ENCODE peak calls at places on chromosomes 2 and 18, in eight cellular contexts. K, E, Y, S, H, M, G and U are unnamed samples.

GRCh38 chr2:181106789-181107418 is 126.5 kb downstream of the UBE2E3 start:
- DNase-seq in K (no peak), E (no peak), Y (peak), S (no peak), H (no peak), M (peak), G (peak), U (peak)

GRCh38 chr2:18301421-18302139 is 258.9 kb downstream of the RDH14 start:
- DNase-seq in K (no peak), E (no peak), Y (no peak), S (no peak), H (no peak), M (peak), G (no peak), U (no peak)

GRCh38 chr2:25184254-25184653 is 15.9 kb upstream of the POMC start:
- DNase-seq in K (no peak), E (no peak), Y (no peak), S (no peak), H (peak), M (no peak), G (no peak), U (no peak)

GRCh38 chr2:127640082-127641072 is 5.6 kb upstream of the GPR17 start:
- DNase-seq in K (peak), E (peak), Y (no peak), S (no peak), H (no peak), M (no peak), G (no peak), U (no peak)

GRCh38 chr2:134863446-134863845 is 25.0 kb downstream of the ACMSD start:
- DNase-seq in K (no peak), E (no peak), Y (no peak), S (no peak), H (no peak), M (no peak), G (no peak), U (no peak)

GRCh38 chr2:121579326-121579725 is 48.6 kb downstream of the RNU4ATAC start:
- DNase-seq in K (no peak), E (no peak), Y (no peak), S (no peak), H (no peak), M (no peak), G (no peak), U (no peak)

GRCh38 chr18:11963991-11964484 is 17.3 kb upstream of the IMPA2 start:
- DNase-seq in K (peak), E (no peak), Y (no peak), S (no peak), H (no peak), M (peak), G (no peak), U (peak)

GRCh38 chr18:23824235-23824634 is 135.0 kb downstream of the LAMA3 start:
- DNase-seq in K (no peak), E (no peak), Y (no peak), S (no peak), H (no peak), M (peak), G (peak), U (no peak)

GRCh38 chr18:79912994-79913831 is 38.2 kb downstream of the SLC66A2 start:
- DNase-seq in K (no peak), E (no peak), Y (no peak), S (no peak), H (peak), M (no peak), G (no peak), U (no peak)

GRCh38 chr18:23071285-23071684 is 64.0 kb upstream of the CABLES1 start:
- DNase-seq in K (no peak), E (peak), Y (no peak), S (peak), H (no peak), M (peak), G (peak), U (peak)

GRCh38 chr18:35289293-35290069 is 548 bp downstream of the ZSCAN30 start:
- DNase-seq in K (peak), E (peak), Y (no peak), S (peak), H (no peak), M (no peak), G (peak), U (no peak)

GRCh38 chr2:53460347-53460746 is 307.3 kb upstream of the CHAC2 start:
- DNase-seq in K (no peak), E (no peak), Y (no peak), S (no peak), H (no peak), M (peak), G (no peak), U (peak)